ENCODE peak calls at places on chromosome 20, in nine cellular contexts. E is NCI-H1436; F is substantia nigra; B is HCEC 1CT; I is T1000; D is stomach; H is NCI-H2171 treated with DMSO at 0.1 percent for 48 hours; K is effector memory CD8-positive, alpha-beta T cell; C is activated CD4-positive, alpha-beta T cell treated with anti-CD3 and anti-CD28 coated beads, Interleukin-2, amount 50 U/mL, for 1 hour. G is an unnamed sample.

GRCh38 chr20:48282591-48283228 is 497.4 kb upstream of the SULF2 start:
- DNase-seq in H (peak), B (no peak), C (no peak), F (no peak), D (no peak), K (no peak), I (no peak), E (no peak), G (no peak)

GRCh38 chr20:57991211-57991841 is 237.1 kb downstream of the ANKRD60 start:
- DNase-seq in H (no peak), F (no peak), E (no peak), D (no peak), B (no peak), I (peak), C (no peak), K (no peak), G (no peak)

GRCh38 chr20:21234816-21235215 is 68.3 kb upstream of the XRN2 start:
- DNase-seq in I (no peak), E (peak), D (no peak), C (no peak), K (no peak), F (peak), B (no peak), H (no peak), G (no peak)

GRCh38 chr20:8215516-8215915 is 83.5 kb downstream of the PLCB1 start:
- DNase-seq in C (no peak), H (no peak), F (no peak), B (peak), E (no peak), I (no peak), D (no peak), K (no peak), G (no peak)

GRCh38 chr20:63060057-63060991 is 53.6 kb upstream of the BHLHE23 start:
- DNase-seq in F (no peak), I (no peak), C (no peak), H (peak), K (no peak), D (no peak), B (peak), E (no peak), G (no peak)

GRCh38 chr20:41048475-41049242 is 20.0 kb downstream of the TOP1 start:
- DNase-seq in K (no peak), F (no peak), E (no peak), I (no peak), B (no peak), C (no peak), H (no peak), D (no peak), G (no peak)

GRCh38 chr20:44038681-44039123 is 124.0 kb downstream of the TOX2 start:
- DNase-seq in K (no peak), D (peak), F (no peak), E (no peak), H (peak), B (no peak), I (no peak), C (no peak), G (no peak)

GRCh38 chr20:56860413-56860812 is 231.3 kb downstream of the TFAP2C start:
- DNase-seq in C (no peak), F (no peak), D (no peak), B (no peak), K (no peak), E (no peak), H (no peak), I (no peak), G (no peak)

GRCh38 chr20:63819224-63819917 is 11.7 kb downstream of the ZBTB46 start:
- DNase-seq in E (no peak), K (no peak), B (peak), C (no peak), D (no peak), F (no peak), H (no peak), I (no peak), G (no peak)

GRCh38 chr20:53502820-53503219 is 90.8 kb downstream of the ZNF217 start:
- DNase-seq in F (no peak), D (no peak), E (no peak), C (no peak), H (peak), K (no peak), I (no peak), B (no peak), G (no peak)

GRCh38 chr20:23657202-23657601 is 19.4 kb upstream of the CST3 start:
- DNase-seq in K (no peak), H (no peak), I (no peak), F (no peak), C (no peak), D (no peak), B (no peak), E (no peak), G (no peak)

GRCh38 chr20:17680128-17680835 is 1.8 kb downstream of the RRBP1 start:
- DNase-seq in F (no peak), D (peak), H (peak), K (peak), E (no peak), C (no peak), I (no peak), B (peak), G (no peak)